ENCODE peak calls at places on chromosome X, in five cellular contexts. L is coronary artery, G is endothelial cell, Q is GM20000, B is bronchial epithelial cell. U is an unnamed sample.

GRCh38 chrX:110116581-110116980 is 113.7 kb downstream of the TMEM164 start:
- DNase-seq in L (no peak), G (no peak), Q (no peak), B (no peak), U (no peak)

GRCh38 chrX:20224814-20225487 is 41.8 kb downstream of the RPS6KA3 start:
- DNase-seq in L (no peak), G (no peak), Q (peak; percentile 9), B (peak; percentile 32), U (peak; percentile 13)

GRCh38 chrX:119880552-119881437 is 9.2 kb downstream of the NDUFA1 start:
- DNase-seq in L (no peak), G (peak; percentile 18), Q (peak; percentile 56), B (peak; percentile 47), U (peak; percentile 62)

GRCh38 chrX:31036895-31037294 is 34.9 kb downstream of the FTHL17 start:
- DNase-seq in L (no peak), G (peak; percentile 39), Q (peak; percentile 23), B (peak; percentile 46), U (peak; percentile 24)

GRCh38 chrX:103414561-103414960 is 38.2 kb downstream of the BEX3 start:
- DNase-seq in L (no peak), G (no peak), Q (no peak), B (no peak), U (no peak)

GRCh38 chrX:68912113-68912980 is 83.5 kb downstream of the EFNB1 start:
- DNase-seq in L (no peak), G (no peak), Q (no peak), B (no peak), U (no peak)

GRCh38 chrX:71911023-71911730 is 532 bp downstream of the NHSL2 start:
- DNase-seq in L (no peak), G (peak; percentile 63), Q (peak; percentile 16), B (no peak), U (peak; percentile 22)

GRCh38 chrX:78123190-78123589 is 16.3 kb downstream of the TAF9B start:
- DNase-seq in L (no peak), G (no peak), Q (no peak), B (peak; percentile 64), U (no peak)

GRCh38 chrX:9707306-9708015 is 58.2 kb downstream of the GPR143 start:
- DNase-seq in L (no peak), G (no peak), Q (no peak), B (no peak), U (no peak)

GRCh38 chrX:94655180-94655579 is 981.2 kb downstream of the FAM133A start:
- DNase-seq in L (no peak), G (no peak), Q (no peak), B (no peak), U (no peak)

GRCh38 chrX:32987139-32987538 is 224.2 kb downstream of the DMD start:
- DNase-seq in L (no peak), G (no peak), Q (no peak), B (no peak), U (no peak)

GRCh38 chrX:83845397-83845796 is 15.5 kb upstream of the CYLC1 start:
- DNase-seq in L (no peak), G (peak; percentile 2), Q (peak; percentile 10), B (peak; percentile 28), U (peak; percentile 24)

GRCh38 chrX:43868791-43869190 is 13.5 kb downstream of the MAOB start:
- DNase-seq in L (no peak), G (no peak), Q (no peak), B (no peak), U (no peak)

GRCh38 chrX:155767101-155767878 is 113.9 kb upstream of the VAMP7 start:
- DNase-seq in L (peak; percentile 74), G (peak; percentile 6), Q (peak; percentile 13), B (peak; percentile 65), U (no peak)

GRCh38 chrX:119692241-119693031 is 532 bp downstream of the SEPTIN6 start:
- DNase-seq in L (no peak), G (peak; percentile 11), Q (no peak), B (peak; percentile 18), U (peak; percentile 39)

GRCh38 chrX:143634701-143635442 is 1.0 kb downstream of the SLITRK4 start:
- DNase-seq in L (no peak), G (peak; percentile 20), Q (no peak), B (no peak), U (no peak)

GRCh38 chrX:154534526-154535322 is 11.9 kb downstream of the G6PD start:
- DNase-seq in L (peak; percentile 89), G (peak; percentile 86), Q (peak; percentile 87), B (peak; percentile 39), U (peak; percentile 90)

DNA sequence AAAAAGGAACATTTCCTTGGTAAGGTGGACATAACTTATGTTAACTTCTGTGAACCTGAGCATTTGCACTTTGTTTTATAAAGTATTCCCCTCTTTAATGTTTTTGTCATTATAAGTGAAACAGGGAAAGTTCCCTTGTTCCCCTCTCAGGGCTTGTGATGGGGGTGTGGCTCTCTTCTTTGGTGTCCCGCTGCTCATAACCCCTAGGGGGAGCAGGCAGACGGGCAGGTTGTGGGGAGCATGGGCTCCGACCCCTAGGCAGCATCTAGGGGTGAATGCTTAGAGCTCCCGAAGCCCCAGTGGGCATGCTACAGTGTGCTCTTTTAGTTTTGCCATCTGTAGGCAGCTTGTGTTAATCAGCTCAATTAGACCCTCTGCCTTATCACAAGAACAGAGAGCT is 200.4 kb downstream of the DACH2 start:
- DNase-seq in L (no peak), G (peak; percentile 8), Q (no peak), B (no peak), U (no peak)
- TF ChIP-seq CTCF in L (no peak), G (peak; percentile 14), Q (no peak), B (no peak), U (no peak)

GRCh38 chrX:38919853-38920528 is 118.7 kb downstream of the MID1IP1 start:
- DNase-seq in L (no peak), G (no peak), Q (no peak), B (no peak), U (no peak)
- TF ChIP-seq CTCF in L (no peak), G (no peak), Q (no peak), B (no peak), U (no peak)

DNA sequence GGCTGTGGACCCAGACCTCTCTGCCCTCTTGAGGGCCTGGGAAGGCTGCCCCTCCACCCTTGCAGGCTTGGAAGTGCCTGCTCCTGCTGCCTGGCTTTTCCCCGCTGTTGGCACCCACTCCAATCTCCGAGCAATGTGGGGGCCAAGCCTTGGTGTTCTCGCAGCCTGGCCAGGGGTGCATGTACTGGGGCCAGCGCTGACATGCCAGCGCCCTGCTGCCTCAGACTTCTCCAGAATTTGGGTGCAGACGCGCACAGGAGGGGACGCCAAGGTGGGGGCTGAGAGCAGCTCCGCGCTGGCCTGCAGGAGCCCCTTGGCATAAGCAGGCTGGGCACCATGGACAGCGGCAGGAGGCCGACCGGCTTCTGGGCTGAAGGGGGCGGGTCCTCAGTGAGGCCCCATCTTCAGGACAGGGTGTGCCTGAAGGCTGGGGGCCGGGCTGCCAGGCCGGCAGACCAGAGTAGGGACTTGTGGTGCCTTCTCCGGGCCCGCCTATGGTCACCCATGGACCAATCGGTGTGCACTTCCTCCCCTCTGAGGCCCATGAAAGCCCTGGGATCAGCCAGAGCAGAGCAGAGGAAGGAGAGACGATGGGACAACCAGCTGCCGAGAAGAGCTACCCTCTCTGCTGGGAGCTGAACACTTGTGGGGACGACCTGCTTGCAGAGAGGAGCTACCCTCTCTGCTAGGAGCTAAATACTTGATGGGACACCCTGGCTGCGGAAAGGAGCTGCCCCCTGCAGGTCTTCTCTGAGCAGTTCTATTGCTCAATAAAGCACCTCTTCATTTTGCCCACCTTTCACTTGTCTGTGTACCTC is 118.3 kb downstream of the DNAAF6 start:
- DNase-seq in L (no peak), G (peak; percentile 76), Q (no peak), B (peak; percentile 10), U (no peak)
- TF ChIP-seq CTCF in L (no peak), G (no peak), Q (no peak), B (peak; percentile 48), U (no peak)

GRCh38 chrX:2452317-2452784 is 48.4 kb downstream of the DHRSX start:
- DNase-seq in L (no peak), G (no peak), Q (no peak), B (no peak), U (no peak)
- TF ChIP-seq CTCF in L (no peak), G (no peak), Q (no peak), B (no peak), U (no peak)

GRCh38 chrX:136028383-136028984 is 43.2 kb downstream of the SLC9A6 start:
- DNase-seq in L (no peak), G (no peak), Q (peak; percentile 24), B (peak; percentile 48), U (peak; percentile 20)
- TF ChIP-seq CTCF in L (peak; percentile 20), G (peak; percentile 29), Q (no peak), B (peak; percentile 21), U (peak; percentile 51)

GRCh38 chrX:46383006-46383405 is 162.2 kb downstream of the ZNF674 start:
- DNase-seq in L (no peak), G (no peak), Q (no peak), B (no peak), U (no peak)

GRCh38 chrX:46382595-46382994 is 162.6 kb downstream of the ZNF674 start:
- DNase-seq in L (no peak), G (no peak), Q (no peak), B (no peak), U (no peak)

GRCh38 chrX:46381630-46382029 is 163.6 kb downstream of the ZNF674 start:
- DNase-seq in L (no peak), G (peak; percentile 38), Q (peak; percentile 22), B (peak; percentile 33), U (no peak)

GRCh38 chrX:46386511-46386910 is 158.7 kb downstream of the ZNF674 start:
- DNase-seq in L (no peak), G (no peak), Q (no peak), B (no peak), U (no peak)
- TF ChIP-seq CTCF in L (no peak), G (no peak), Q (no peak), B (no peak), U (no peak)

DNA sequence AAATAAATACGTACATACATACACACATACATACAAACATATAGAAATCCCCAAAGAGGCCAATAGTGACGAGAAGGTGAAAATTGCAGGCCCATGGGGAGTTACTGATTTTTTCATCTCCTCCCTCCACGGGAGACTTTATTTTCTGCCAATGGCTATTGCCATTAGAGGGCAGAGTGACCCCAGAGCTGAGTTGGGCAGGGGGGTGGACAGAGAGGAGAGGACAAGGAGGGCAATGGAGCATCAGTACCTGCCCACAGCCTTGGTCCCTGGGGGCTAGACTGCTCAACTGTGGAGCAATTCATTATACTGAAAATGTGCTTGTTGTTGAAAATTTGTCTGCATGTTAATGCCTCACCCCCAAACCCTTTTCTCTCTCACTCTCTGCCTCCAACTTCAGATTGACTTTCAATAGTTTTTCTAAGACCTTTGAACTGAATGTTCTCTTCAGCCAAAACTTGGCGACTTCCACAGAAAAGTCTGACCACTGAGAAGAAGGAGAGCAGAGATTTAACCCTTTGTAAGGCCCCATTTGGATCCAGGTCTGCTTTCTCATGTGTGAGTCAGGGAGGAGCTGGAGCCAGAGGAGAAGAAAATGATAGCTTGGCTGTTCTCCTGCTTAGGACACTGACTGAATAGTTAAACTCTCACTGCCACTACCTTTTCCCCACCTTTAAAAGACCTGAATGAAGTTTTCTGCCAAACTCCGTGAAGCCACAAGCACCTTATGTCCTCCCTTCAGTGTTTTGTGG is 180.7 kb downstream of the AR start:
- DNase-seq in L (no peak), G (no peak), Q (no peak), B (no peak), U (no peak)
- TF ChIP-seq CTCF in L (no peak), G (no peak), Q (no peak), B (no peak), U (no peak)